ENCODE peak calls at places on chromosomes 2 and 18, in seven cellular contexts. B is psoas muscle, G is left ventricle myocardium inferior, Q is heart left ventricle, H is IMR-90, A is epithelial cell of proximal tubule, S is lower lobe of right lung. E is an unnamed sample.

GRCh38 chr18:38329145-38329544 is 763.5 kb upstream of the CELF4 start:
- DNase-seq in B (no peak), G (no peak), Q (no peak), H (no peak), A (no peak), S (no peak), E (no peak)

GRCh38 chr2:111185496-111186022 is 64.8 kb downstream of the BCL2L11 start:
- DNase-seq in B (peak), G (peak), Q (peak), H (no peak), A (peak), S (peak), E (no peak)

GRCh38 chr2:181575024-181575649 is 81.8 kb downstream of the CERKL start:
- DNase-seq in B (no peak), G (no peak), Q (no peak), H (no peak), A (no peak), S (no peak), E (no peak)

GRCh38 chr2:137655812-137656211 is 308.5 kb upstream of the HNMT start:
- DNase-seq in B (no peak), G (no peak), Q (no peak), H (no peak), A (no peak), S (no peak), E (no peak)

GRCh38 chr18:28115149-28115550 is 61.8 kb downstream of the CDH2 start:
- DNase-seq in B (no peak), G (no peak), Q (no peak), H (peak), A (peak), S (no peak), E (peak)

GRCh38 chr2:36352711-36353110 is 2.9 kb upstream of the CRIM1 start:
- DNase-seq in B (no peak), G (no peak), Q (no peak), H (peak), A (no peak), S (no peak), E (peak)

GRCh38 chr2:100561191-100561590 is 1.6 kb upstream of the PDCL3 start:
- DNase-seq in B (no peak), G (no peak), Q (no peak), H (no peak), A (peak), S (no peak), E (no peak)

GRCh38 chr2:65228249-65228750 is 669 bp downstream of the ACTR2 start:
- DNase-seq in B (no peak), G (no peak), Q (no peak), H (peak), A (no peak), S (no peak), E (no peak)

GRCh38 chr2:216596986-216597509 is 36.2 kb upstream of the IGFBP2 start:
- DNase-seq in B (no peak), G (no peak), Q (no peak), H (no peak), A (no peak), S (no peak), E (no peak)

GRCh38 chr2:1687254-1687653 is 57.1 kb downstream of the PXDN start:
- DNase-seq in B (no peak), G (no peak), Q (no peak), H (no peak), A (no peak), S (no peak), E (no peak)

GRCh38 chr2:233855345-233855744 is 1.0 kb upstream of the HJURP start:
- DNase-seq in B (no peak), G (no peak), Q (no peak), H (no peak), A (no peak), S (no peak), E (no peak)

GRCh38 chr2:233854241-233854981 is at the start of gene HJURP:
- DNase-seq in B (peak), G (peak), Q (peak), H (peak), A (peak), S (peak), E (peak)

GRCh38 chr2:233856184-233856583 is 1.8 kb upstream of the HJURP start:
- DNase-seq in B (no peak), G (no peak), Q (no peak), H (no peak), A (no peak), S (no peak), E (no peak)

GRCh38 chr2:233853883-233854240 is 473 bp downstream of the HJURP start:
- DNase-seq in B (no peak), G (no peak), Q (no peak), H (no peak), A (no peak), S (no peak), E (no peak)

GRCh38 chr2:233857511-233858118 is 3.3 kb upstream of the HJURP start:
- DNase-seq in B (no peak), G (no peak), Q (no peak), H (no peak), A (no peak), S (peak), E (peak)
- TF ChIP-seq CTCF in B (peak), G (peak), Q (peak), H (peak), A (peak), S (peak), E (peak)

GRCh38 chr2:28755411-28755810 is 3.8 kb downstream of the PPP1CB start:
- DNase-seq in B (no peak), G (no peak), Q (no peak), H (peak), A (no peak), S (no peak), E (no peak)
- H3K4me3 ChIP-seq in B (peak), G (peak), Q (peak), H (no peak), A (peak), S (peak), E (peak)

GRCh38 chr2:212777020-212777491 is 238.5 kb upstream of the ERBB4 start:
- DNase-seq in B (no peak), G (no peak), Q (no peak), H (peak), A (peak), S (no peak), E (peak)
- TF ChIP-seq CTCF in B (peak), G (peak), Q (peak), H (peak), A (peak), S (peak), E (peak)

DNA sequence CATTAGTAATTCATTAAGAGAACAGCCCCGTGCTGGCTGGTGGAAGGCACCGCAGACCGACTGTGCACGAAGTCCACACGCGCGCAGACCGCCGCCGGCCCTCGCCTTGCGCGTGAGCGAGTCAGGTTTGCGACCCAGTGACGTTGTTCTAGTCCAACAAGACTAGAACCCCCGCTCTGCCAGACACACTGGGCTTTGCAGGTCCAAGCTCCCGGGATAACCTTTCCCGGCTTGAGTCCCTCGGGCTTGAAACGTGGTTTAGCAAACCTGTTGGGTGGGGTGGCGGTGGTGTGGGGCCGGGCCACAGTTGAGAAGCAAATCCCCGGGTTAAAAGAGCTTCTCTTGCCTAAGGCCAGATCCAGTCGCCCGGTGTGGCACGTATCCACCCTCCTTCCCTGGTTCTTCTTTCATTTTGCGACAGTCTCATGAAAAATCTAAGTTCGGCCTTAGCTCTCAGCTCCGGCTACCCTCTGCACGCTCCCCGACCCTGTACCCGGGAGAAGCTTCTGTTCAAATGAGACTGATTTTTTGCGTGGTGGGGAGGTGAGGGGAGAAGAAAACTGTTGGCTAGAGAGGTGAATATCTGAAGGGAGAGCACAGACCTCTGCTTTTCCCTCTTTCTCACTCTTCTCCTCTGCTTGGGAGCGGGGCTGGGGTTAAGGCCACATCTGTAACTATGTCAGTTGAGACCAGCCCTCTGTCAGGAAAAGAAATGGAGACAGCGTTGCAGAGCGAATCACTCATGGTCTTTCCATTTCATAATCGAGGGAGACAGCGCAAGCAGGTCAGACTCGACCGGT is 11.1 kb upstream of the SKOR2 start:
- DNase-seq in B (no peak), G (no peak), Q (no peak), H (no peak), A (no peak), S (no peak), E (no peak)
- H3K4me3 ChIP-seq in B (peak), G (no peak), Q (no peak), H (no peak), A (no peak), S (no peak), E (no peak)

DNA sequence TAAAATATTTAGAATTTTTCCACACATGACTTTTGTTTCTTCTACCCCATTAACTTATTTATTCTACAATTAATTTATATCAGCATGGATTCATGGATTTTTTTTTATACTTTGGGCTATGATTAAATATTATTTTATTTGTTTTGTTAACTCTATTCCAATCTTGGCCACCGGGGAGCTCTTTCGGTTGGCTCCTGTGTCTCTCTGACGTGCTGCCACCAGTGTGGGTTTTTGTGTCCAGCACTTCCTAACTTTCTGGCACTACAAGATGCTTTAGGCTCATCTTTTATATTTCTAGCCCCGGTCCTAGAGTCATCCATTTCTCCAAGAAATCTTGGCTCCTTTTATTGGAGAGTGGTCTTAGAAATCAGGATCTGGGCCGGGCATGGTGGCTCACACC is 18.9 kb downstream of the AQP12B start:
- DNase-seq in B (no peak), G (no peak), Q (no peak), H (no peak), A (no peak), S (no peak), E (no peak)
- TF ChIP-seq CTCF in B (no peak), G (no peak), Q (no peak), H (no peak), A (peak), S (no peak), E (no peak)

GRCh38 chr2:31581124-31581795 is 522 bp upstream of the SRD5A2 start:
- DNase-seq in B (no peak), G (no peak), Q (no peak), H (no peak), A (no peak), S (no peak), E (no peak)
- H3K4me3 ChIP-seq in B (no peak), G (no peak), Q (no peak), H (no peak), A (no peak), S (no peak), E (no peak)

GRCh38 chr2:226799976-226800940 is 638 bp upstream of the IRS1 start:
- DNase-seq in B (no peak), G (peak), Q (peak), H (peak), A (no peak), S (peak), E (peak)
- TF ChIP-seq CTCF in B (no peak), G (no peak), Q (peak), H (no peak), A (peak), S (peak), E (no peak)

GRCh38 chr2:46315103-46315890 is 18.1 kb downstream of the EPAS1 start:
- DNase-seq in B (peak), G (peak), Q (peak), H (peak), A (peak), S (peak), E (peak)

GRCh38 chr2:46311651-46312223 is 14.5 kb downstream of the EPAS1 start:
- DNase-seq in B (no peak), G (no peak), Q (no peak), H (no peak), A (no peak), S (no peak), E (no peak)

GRCh38 chr2:46317092-46317486 is 19.9 kb downstream of the EPAS1 start:
- DNase-seq in B (no peak), G (no peak), Q (no peak), H (no peak), A (no peak), S (no peak), E (no peak)

GRCh38 chr2:46313063-46313462 is 15.9 kb downstream of the EPAS1 start:
- DNase-seq in B (no peak), G (no peak), Q (no peak), H (no peak), A (no peak), S (no peak), E (no peak)

GRCh38 chr2:46314065-46314835 is 17.0 kb downstream of the EPAS1 start:
- DNase-seq in B (no peak), G (no peak), Q (no peak), H (no peak), A (no peak), S (no peak), E (no peak)
- H3K4me3 ChIP-seq in B (no peak), G (peak), Q (no peak), H (no peak), A (no peak), S (no peak), E (no peak)

GRCh38 chr2:29075894-29076700 is 1.8 kb upstream of the PCARE start:
- DNase-seq in B (no peak), G (no peak), Q (no peak), H (peak), A (no peak), S (no peak), E (peak)
- TF ChIP-seq CTCF in B (no peak), G (no peak), Q (no peak), H (no peak), A (no peak), S (no peak), E (no peak)

E was measured in fibroblast of pulmonary artery.